ENCODE peak calls at places on chromosomes 5 and 9, in seven cellular contexts. One of them, this sample, is unnamed.

GRCh38 chr9:70761139-70761538 is 346.7 kb upstream of the KLF9 start:
- DNase-seq in activated CD8-positive, alpha-beta memory T cell treated with anti-CD3 and anti-CD28 coated beads for 1 hour: no peak
- DNase-seq in choroid plexus epithelial cell: no peak
- DNase-seq in IMR-90: no peak
- DNase-seq in stimulated activated CD8-positive, alpha-beta memory T cell treated with anti-CD3 and anti-CD28 coated beads, Interleukin-15, amount 100 ng/mL, for 1 hour: no peak
- DNase-seq in T-helper 2 cell: no peak
- DNase-seq in substantia nigra: no peak
- DNase-seq in this sample: no peak

GRCh38 chr5:130759061-130759460 is 406.0 kb downstream of the HINT1 start:
- DNase-seq in activated CD8-positive, alpha-beta memory T cell treated with anti-CD3 and anti-CD28 coated beads for 1 hour: no peak
- DNase-seq in choroid plexus epithelial cell: no peak
- DNase-seq in IMR-90: no peak
- DNase-seq in stimulated activated CD8-positive, alpha-beta memory T cell treated with anti-CD3 and anti-CD28 coated beads, Interleukin-15, amount 100 ng/mL, for 1 hour: no peak
- DNase-seq in T-helper 2 cell: no peak
- DNase-seq in substantia nigra: no peak
- DNase-seq in this sample: no peak

GRCh38 chr5:140042551-140043507 is at the start of gene NRG2:
- DNase-seq in activated CD8-positive, alpha-beta memory T cell treated with anti-CD3 and anti-CD28 coated beads for 1 hour: peak
- DNase-seq in choroid plexus epithelial cell: peak
- DNase-seq in IMR-90: peak
- DNase-seq in stimulated activated CD8-positive, alpha-beta memory T cell treated with anti-CD3 and anti-CD28 coated beads, Interleukin-15, amount 100 ng/mL, for 1 hour: peak
- DNase-seq in T-helper 2 cell: peak
- DNase-seq in substantia nigra: peak
- DNase-seq in this sample: peak

GRCh38 chr9:137951107-137951506 is 73.5 kb downstream of the CACNA1B start:
- DNase-seq in activated CD8-positive, alpha-beta memory T cell treated with anti-CD3 and anti-CD28 coated beads for 1 hour: no peak
- DNase-seq in choroid plexus epithelial cell: no peak
- DNase-seq in IMR-90: no peak
- DNase-seq in stimulated activated CD8-positive, alpha-beta memory T cell treated with anti-CD3 and anti-CD28 coated beads, Interleukin-15, amount 100 ng/mL, for 1 hour: no peak
- DNase-seq in T-helper 2 cell: no peak
- DNase-seq in substantia nigra: no peak
- DNase-seq in this sample: no peak

GRCh38 chr5:145708169-145708568 is 127.0 kb downstream of the PRELID2 start:
- DNase-seq in activated CD8-positive, alpha-beta memory T cell treated with anti-CD3 and anti-CD28 coated beads for 1 hour: no peak
- DNase-seq in choroid plexus epithelial cell: no peak
- DNase-seq in IMR-90: no peak
- DNase-seq in stimulated activated CD8-positive, alpha-beta memory T cell treated with anti-CD3 and anti-CD28 coated beads, Interleukin-15, amount 100 ng/mL, for 1 hour: no peak
- DNase-seq in T-helper 2 cell: no peak
- DNase-seq in substantia nigra: no peak
- DNase-seq in this sample: no peak

GRCh38 chr9:129495422-129496186 is 125.3 kb downstream of the C9orf50 start:
- DNase-seq in activated CD8-positive, alpha-beta memory T cell treated with anti-CD3 and anti-CD28 coated beads for 1 hour: peak
- DNase-seq in choroid plexus epithelial cell: peak
- DNase-seq in IMR-90: peak
- DNase-seq in stimulated activated CD8-positive, alpha-beta memory T cell treated with anti-CD3 and anti-CD28 coated beads, Interleukin-15, amount 100 ng/mL, for 1 hour: peak
- DNase-seq in T-helper 2 cell: peak
- DNase-seq in substantia nigra: peak
- DNase-seq in this sample: no peak

GRCh38 chr5:134004626-134005414 is at the start of gene VDAC1:
- DNase-seq in activated CD8-positive, alpha-beta memory T cell treated with anti-CD3 and anti-CD28 coated beads for 1 hour: peak
- DNase-seq in choroid plexus epithelial cell: peak
- DNase-seq in IMR-90: peak
- DNase-seq in stimulated activated CD8-positive, alpha-beta memory T cell treated with anti-CD3 and anti-CD28 coated beads, Interleukin-15, amount 100 ng/mL, for 1 hour: peak
- DNase-seq in T-helper 2 cell: peak
- DNase-seq in substantia nigra: peak
- DNase-seq in this sample: peak

GRCh38 chr9:108386859-108387384 is 468.9 kb downstream of the ACTL7B start:
- DNase-seq in activated CD8-positive, alpha-beta memory T cell treated with anti-CD3 and anti-CD28 coated beads for 1 hour: no peak
- DNase-seq in choroid plexus epithelial cell: peak
- DNase-seq in IMR-90: peak
- DNase-seq in stimulated activated CD8-positive, alpha-beta memory T cell treated with anti-CD3 and anti-CD28 coated beads, Interleukin-15, amount 100 ng/mL, for 1 hour: no peak
- DNase-seq in T-helper 2 cell: no peak
- DNase-seq in substantia nigra: no peak
- DNase-seq in this sample: no peak

GRCh38 chr5:156137482-156137881 is 189.5 kb upstream of the SGCD start:
- DNase-seq in activated CD8-positive, alpha-beta memory T cell treated with anti-CD3 and anti-CD28 coated beads for 1 hour: no peak
- DNase-seq in choroid plexus epithelial cell: no peak
- DNase-seq in IMR-90: peak
- DNase-seq in stimulated activated CD8-positive, alpha-beta memory T cell treated with anti-CD3 and anti-CD28 coated beads, Interleukin-15, amount 100 ng/mL, for 1 hour: no peak
- DNase-seq in T-helper 2 cell: no peak
- DNase-seq in substantia nigra: no peak
- DNase-seq in this sample: no peak

GRCh38 chr5:57825026-57825683 is 342.5 kb upstream of the ACTBL2 start:
- DNase-seq in activated CD8-positive, alpha-beta memory T cell treated with anti-CD3 and anti-CD28 coated beads for 1 hour: no peak
- DNase-seq in choroid plexus epithelial cell: peak
- DNase-seq in IMR-90: peak
- DNase-seq in stimulated activated CD8-positive, alpha-beta memory T cell treated with anti-CD3 and anti-CD28 coated beads, Interleukin-15, amount 100 ng/mL, for 1 hour: no peak
- DNase-seq in T-helper 2 cell: no peak
- DNase-seq in substantia nigra: no peak
- DNase-seq in this sample: no peak

GRCh38 chr9:131203438-131204219 is 72.7 kb downstream of the FAM78A start:
- DNase-seq in activated CD8-positive, alpha-beta memory T cell treated with anti-CD3 and anti-CD28 coated beads for 1 hour: no peak
- DNase-seq in choroid plexus epithelial cell: no peak
- DNase-seq in IMR-90: no peak
- DNase-seq in stimulated activated CD8-positive, alpha-beta memory T cell treated with anti-CD3 and anti-CD28 coated beads, Interleukin-15, amount 100 ng/mL, for 1 hour: no peak
- DNase-seq in T-helper 2 cell: no peak
- DNase-seq in substantia nigra: no peak
- DNase-seq in this sample: no peak

GRCh38 chr5:38257236-38258036 is 923 bp upstream of the EGFLAM start:
- DNase-seq in activated CD8-positive, alpha-beta memory T cell treated with anti-CD3 and anti-CD28 coated beads for 1 hour: no peak
- DNase-seq in choroid plexus epithelial cell: no peak
- DNase-seq in IMR-90: no peak
- DNase-seq in stimulated activated CD8-positive, alpha-beta memory T cell treated with anti-CD3 and anti-CD28 coated beads, Interleukin-15, amount 100 ng/mL, for 1 hour: no peak
- DNase-seq in T-helper 2 cell: no peak
- DNase-seq in substantia nigra: no peak
- DNase-seq in this sample: no peak

GRCh38 chr5:177317959-177318377 is 6.3 kb upstream of the MXD3 start:
- DNase-seq in activated CD8-positive, alpha-beta memory T cell treated with anti-CD3 and anti-CD28 coated beads for 1 hour: peak
- DNase-seq in choroid plexus epithelial cell: peak
- DNase-seq in IMR-90: peak
- DNase-seq in stimulated activated CD8-positive, alpha-beta memory T cell treated with anti-CD3 and anti-CD28 coated beads, Interleukin-15, amount 100 ng/mL, for 1 hour: peak
- DNase-seq in T-helper 2 cell: peak
- DNase-seq in substantia nigra: peak
- DNase-seq in this sample: peak

GRCh38 chr5:91305640-91306039 is 77.5 kb downstream of the ARRDC3 start:
- DNase-seq in activated CD8-positive, alpha-beta memory T cell treated with anti-CD3 and anti-CD28 coated beads for 1 hour: no peak
- DNase-seq in choroid plexus epithelial cell: no peak
- DNase-seq in IMR-90: no peak
- DNase-seq in stimulated activated CD8-positive, alpha-beta memory T cell treated with anti-CD3 and anti-CD28 coated beads, Interleukin-15, amount 100 ng/mL, for 1 hour: no peak
- DNase-seq in T-helper 2 cell: no peak
- DNase-seq in substantia nigra: no peak
- DNase-seq in this sample: no peak

GRCh38 chr9:74025402-74025894 is 471.7 kb upstream of the RORB start:
- DNase-seq in activated CD8-positive, alpha-beta memory T cell treated with anti-CD3 and anti-CD28 coated beads for 1 hour: no peak
- DNase-seq in choroid plexus epithelial cell: peak
- DNase-seq in IMR-90: no peak
- DNase-seq in stimulated activated CD8-positive, alpha-beta memory T cell treated with anti-CD3 and anti-CD28 coated beads, Interleukin-15, amount 100 ng/mL, for 1 hour: no peak
- DNase-seq in T-helper 2 cell: no peak
- DNase-seq in substantia nigra: no peak
- DNase-seq in this sample: no peak

GRCh38 chr9:134405527-134405926 is 79.3 kb downstream of the RXRA start:
- DNase-seq in activated CD8-positive, alpha-beta memory T cell treated with anti-CD3 and anti-CD28 coated beads for 1 hour: no peak
- DNase-seq in choroid plexus epithelial cell: no peak
- DNase-seq in IMR-90: no peak
- DNase-seq in stimulated activated CD8-positive, alpha-beta memory T cell treated with anti-CD3 and anti-CD28 coated beads, Interleukin-15, amount 100 ng/mL, for 1 hour: no peak
- DNase-seq in T-helper 2 cell: no peak
- DNase-seq in substantia nigra: no peak
- DNase-seq in this sample: no peak

GRCh38 chr9:132585954-132586829 is 3.8 kb downstream of the BARHL1 start:
- DNase-seq in activated CD8-positive, alpha-beta memory T cell treated with anti-CD3 and anti-CD28 coated beads for 1 hour: no peak
- DNase-seq in choroid plexus epithelial cell: no peak
- DNase-seq in IMR-90: no peak
- DNase-seq in stimulated activated CD8-positive, alpha-beta memory T cell treated with anti-CD3 and anti-CD28 coated beads, Interleukin-15, amount 100 ng/mL, for 1 hour: no peak
- DNase-seq in T-helper 2 cell: no peak
- DNase-seq in substantia nigra: no peak
- DNase-seq in this sample: peak

GRCh38 chr5:175460126-175460525 is 16.1 kb upstream of the DRD1 start:
- DNase-seq in activated CD8-positive, alpha-beta memory T cell treated with anti-CD3 and anti-CD28 coated beads for 1 hour: no peak
- DNase-seq in choroid plexus epithelial cell: peak
- DNase-seq in IMR-90: peak
- DNase-seq in stimulated activated CD8-positive, alpha-beta memory T cell treated with anti-CD3 and anti-CD28 coated beads, Interleukin-15, amount 100 ng/mL, for 1 hour: no peak
- DNase-seq in T-helper 2 cell: no peak
- DNase-seq in substantia nigra: no peak
- DNase-seq in this sample: no peak

GRCh38 chr9:121870271-121870670 is 218.8 kb downstream of the DAB2IP start:
- DNase-seq in activated CD8-positive, alpha-beta memory T cell treated with anti-CD3 and anti-CD28 coated beads for 1 hour: no peak
- DNase-seq in choroid plexus epithelial cell: no peak
- DNase-seq in IMR-90: no peak
- DNase-seq in stimulated activated CD8-positive, alpha-beta memory T cell treated with anti-CD3 and anti-CD28 coated beads, Interleukin-15, amount 100 ng/mL, for 1 hour: no peak
- DNase-seq in T-helper 2 cell: no peak
- DNase-seq in substantia nigra: no peak
- DNase-seq in this sample: no peak

GRCh38 chr9:136794281-136795026 is 1.7 kb upstream of the CCDC183 start:
- DNase-seq in activated CD8-positive, alpha-beta memory T cell treated with anti-CD3 and anti-CD28 coated beads for 1 hour: no peak
- DNase-seq in choroid plexus epithelial cell: no peak
- DNase-seq in IMR-90: no peak
- DNase-seq in stimulated activated CD8-positive, alpha-beta memory T cell treated with anti-CD3 and anti-CD28 coated beads, Interleukin-15, amount 100 ng/mL, for 1 hour: no peak
- DNase-seq in T-helper 2 cell: no peak
- DNase-seq in substantia nigra: no peak
- DNase-seq in this sample: no peak

GRCh38 chr9:135242406-135242805 is 154.9 kb downstream of the OLFM1 start:
- DNase-seq in activated CD8-positive, alpha-beta memory T cell treated with anti-CD3 and anti-CD28 coated beads for 1 hour: no peak
- DNase-seq in choroid plexus epithelial cell: no peak
- DNase-seq in IMR-90: no peak
- DNase-seq in stimulated activated CD8-positive, alpha-beta memory T cell treated with anti-CD3 and anti-CD28 coated beads, Interleukin-15, amount 100 ng/mL, for 1 hour: no peak
- DNase-seq in T-helper 2 cell: no peak
- DNase-seq in substantia nigra: no peak
- DNase-seq in this sample: no peak

GRCh38 chr9:93270976-93271375 is 87.0 kb downstream of the WNK2 start:
- DNase-seq in activated CD8-positive, alpha-beta memory T cell treated with anti-CD3 and anti-CD28 coated beads for 1 hour: no peak
- DNase-seq in choroid plexus epithelial cell: no peak
- DNase-seq in IMR-90: no peak
- DNase-seq in stimulated activated CD8-positive, alpha-beta memory T cell treated with anti-CD3 and anti-CD28 coated beads, Interleukin-15, amount 100 ng/mL, for 1 hour: no peak
- DNase-seq in T-helper 2 cell: no peak
- DNase-seq in substantia nigra: no peak
- DNase-seq in this sample: no peak

GRCh38 chr5:157613385-157614245 is 38.0 kb upstream of the ADAM19 start:
- DNase-seq in activated CD8-positive, alpha-beta memory T cell treated with anti-CD3 and anti-CD28 coated beads for 1 hour: no peak
- DNase-seq in choroid plexus epithelial cell: no peak
- DNase-seq in IMR-90: no peak
- DNase-seq in stimulated activated CD8-positive, alpha-beta memory T cell treated with anti-CD3 and anti-CD28 coated beads, Interleukin-15, amount 100 ng/mL, for 1 hour: no peak
- DNase-seq in T-helper 2 cell: no peak
- DNase-seq in substantia nigra: no peak
- DNase-seq in this sample: no peak

GRCh38 chr9:137241490-137242328 is 622 bp downstream of the TUBB4B start:
- DNase-seq in activated CD8-positive, alpha-beta memory T cell treated with anti-CD3 and anti-CD28 coated beads for 1 hour: peak
- DNase-seq in choroid plexus epithelial cell: no peak
- DNase-seq in IMR-90: peak
- DNase-seq in stimulated activated CD8-positive, alpha-beta memory T cell treated with anti-CD3 and anti-CD28 coated beads, Interleukin-15, amount 100 ng/mL, for 1 hour: peak
- DNase-seq in T-helper 2 cell: peak
- DNase-seq in substantia nigra: no peak
- DNase-seq in this sample: peak

GRCh38 chr5:52757527-52757926 is 30.2 kb upstream of the ITGA1 start:
- DNase-seq in activated CD8-positive, alpha-beta memory T cell treated with anti-CD3 and anti-CD28 coated beads for 1 hour: no peak
- DNase-seq in choroid plexus epithelial cell: no peak
- DNase-seq in IMR-90: no peak
- DNase-seq in stimulated activated CD8-positive, alpha-beta memory T cell treated with anti-CD3 and anti-CD28 coated beads, Interleukin-15, amount 100 ng/mL, for 1 hour: no peak
- DNase-seq in T-helper 2 cell: no peak
- DNase-seq in substantia nigra: no peak
- DNase-seq in this sample: no peak

GRCh38 chr5:61887271-61887670 is 418.7 kb upstream of the KIF2A start:
- DNase-seq in activated CD8-positive, alpha-beta memory T cell treated with anti-CD3 and anti-CD28 coated beads for 1 hour: no peak
- DNase-seq in choroid plexus epithelial cell: no peak
- DNase-seq in IMR-90: no peak
- DNase-seq in stimulated activated CD8-positive, alpha-beta memory T cell treated with anti-CD3 and anti-CD28 coated beads, Interleukin-15, amount 100 ng/mL, for 1 hour: no peak
- DNase-seq in T-helper 2 cell: no peak
- DNase-seq in substantia nigra: no peak
- DNase-seq in this sample: no peak

GRCh38 chr9:72315510-72316287 is 49.3 kb downstream of the ZFAND5 start:
- DNase-seq in activated CD8-positive, alpha-beta memory T cell treated with anti-CD3 and anti-CD28 coated beads for 1 hour: no peak
- DNase-seq in choroid plexus epithelial cell: peak
- DNase-seq in IMR-90: peak
- DNase-seq in stimulated activated CD8-positive, alpha-beta memory T cell treated with anti-CD3 and anti-CD28 coated beads, Interleukin-15, amount 100 ng/mL, for 1 hour: no peak
- DNase-seq in T-helper 2 cell: no peak
- DNase-seq in substantia nigra: peak
- DNase-seq in this sample: no peak

GRCh38 chr5:2094616-2094995 is 211.9 kb upstream of the IRX4 start:
- DNase-seq in activated CD8-positive, alpha-beta memory T cell treated with anti-CD3 and anti-CD28 coated beads for 1 hour: no peak
- DNase-seq in choroid plexus epithelial cell: peak
- DNase-seq in IMR-90: no peak
- DNase-seq in stimulated activated CD8-positive, alpha-beta memory T cell treated with anti-CD3 and anti-CD28 coated beads, Interleukin-15, amount 100 ng/mL, for 1 hour: no peak
- DNase-seq in T-helper 2 cell: no peak
- DNase-seq in substantia nigra: no peak
- DNase-seq in this sample: no peak

GRCh38 chr5:88883059-88883565 is at the start of gene MEF2C:
- DNase-seq in activated CD8-positive, alpha-beta memory T cell treated with anti-CD3 and anti-CD28 coated beads for 1 hour: no peak
- DNase-seq in choroid plexus epithelial cell: peak
- DNase-seq in IMR-90: peak
- DNase-seq in stimulated activated CD8-positive, alpha-beta memory T cell treated with anti-CD3 and anti-CD28 coated beads, Interleukin-15, amount 100 ng/mL, for 1 hour: no peak
- DNase-seq in T-helper 2 cell: no peak
- DNase-seq in substantia nigra: peak
- DNase-seq in this sample: peak

GRCh38 chr5:123830575-123830974 is 318.6 kb downstream of the CSNK1G3 start:
- DNase-seq in activated CD8-positive, alpha-beta memory T cell treated with anti-CD3 and anti-CD28 coated beads for 1 hour: no peak
- DNase-seq in choroid plexus epithelial cell: no peak
- DNase-seq in IMR-90: no peak
- DNase-seq in stimulated activated CD8-positive, alpha-beta memory T cell treated with anti-CD3 and anti-CD28 coated beads, Interleukin-15, amount 100 ng/mL, for 1 hour: no peak
- DNase-seq in T-helper 2 cell: no peak
- DNase-seq in substantia nigra: no peak
- DNase-seq in this sample: no peak

GRCh38 chr5:118557103-118557805 is 431.1 kb downstream of the DTWD2 start:
- DNase-seq in activated CD8-positive, alpha-beta memory T cell treated with anti-CD3 and anti-CD28 coated beads for 1 hour: no peak
- DNase-seq in choroid plexus epithelial cell: no peak
- DNase-seq in IMR-90: no peak
- DNase-seq in stimulated activated CD8-positive, alpha-beta memory T cell treated with anti-CD3 and anti-CD28 coated beads, Interleukin-15, amount 100 ng/mL, for 1 hour: no peak
- DNase-seq in T-helper 2 cell: no peak
- DNase-seq in substantia nigra: no peak
- DNase-seq in this sample: no peak

GRCh38 chr5:68683632-68684035 is 410.2 kb upstream of the SLC30A5 start:
- DNase-seq in activated CD8-positive, alpha-beta memory T cell treated with anti-CD3 and anti-CD28 coated beads for 1 hour: no peak
- DNase-seq in choroid plexus epithelial cell: peak
- DNase-seq in IMR-90: peak
- DNase-seq in stimulated activated CD8-positive, alpha-beta memory T cell treated with anti-CD3 and anti-CD28 coated beads, Interleukin-15, amount 100 ng/mL, for 1 hour: no peak
- DNase-seq in T-helper 2 cell: no peak
- DNase-seq in substantia nigra: no peak
- DNase-seq in this sample: no peak

GRCh38 chr5:102218159-102218558 is 77.9 kb downstream of the SLCO4C1 start:
- DNase-seq in activated CD8-positive, alpha-beta memory T cell treated with anti-CD3 and anti-CD28 coated beads for 1 hour: no peak
- DNase-seq in choroid plexus epithelial cell: no peak
- DNase-seq in IMR-90: no peak
- DNase-seq in stimulated activated CD8-positive, alpha-beta memory T cell treated with anti-CD3 and anti-CD28 coated beads, Interleukin-15, amount 100 ng/mL, for 1 hour: no peak
- DNase-seq in T-helper 2 cell: no peak
- DNase-seq in substantia nigra: no peak
- DNase-seq in this sample: no peak

GRCh38 chr9:89420397-89420796 is 77.5 kb downstream of the SEMA4D start:
- DNase-seq in activated CD8-positive, alpha-beta memory T cell treated with anti-CD3 and anti-CD28 coated beads for 1 hour: no peak
- DNase-seq in choroid plexus epithelial cell: no peak
- DNase-seq in IMR-90: no peak
- DNase-seq in stimulated activated CD8-positive, alpha-beta memory T cell treated with anti-CD3 and anti-CD28 coated beads, Interleukin-15, amount 100 ng/mL, for 1 hour: no peak
- DNase-seq in T-helper 2 cell: no peak
- DNase-seq in substantia nigra: no peak
- DNase-seq in this sample: no peak

GRCh38 chr5:62268239-62268638 is 37.8 kb upstream of the KIF2A start:
- DNase-seq in activated CD8-positive, alpha-beta memory T cell treated with anti-CD3 and anti-CD28 coated beads for 1 hour: no peak
- DNase-seq in choroid plexus epithelial cell: no peak
- DNase-seq in IMR-90: no peak
- DNase-seq in stimulated activated CD8-positive, alpha-beta memory T cell treated with anti-CD3 and anti-CD28 coated beads, Interleukin-15, amount 100 ng/mL, for 1 hour: no peak
- DNase-seq in T-helper 2 cell: no peak
- DNase-seq in substantia nigra: no peak
- DNase-seq in this sample: no peak

GRCh38 chr9:98129451-98129881 is 10.4 kb upstream of the TRIM14 start:
- DNase-seq in activated CD8-positive, alpha-beta memory T cell treated with anti-CD3 and anti-CD28 coated beads for 1 hour: no peak
- DNase-seq in choroid plexus epithelial cell: peak
- DNase-seq in IMR-90: peak
- DNase-seq in stimulated activated CD8-positive, alpha-beta memory T cell treated with anti-CD3 and anti-CD28 coated beads, Interleukin-15, amount 100 ng/mL, for 1 hour: no peak
- DNase-seq in T-helper 2 cell: no peak
- DNase-seq in substantia nigra: no peak
- DNase-seq in this sample: peak

GRCh38 chr5:169299651-169300467 is 1.1 kb downstream of the SLIT3 start:
- DNase-seq in activated CD8-positive, alpha-beta memory T cell treated with anti-CD3 and anti-CD28 coated beads for 1 hour: no peak
- DNase-seq in choroid plexus epithelial cell: no peak
- DNase-seq in IMR-90: no peak
- DNase-seq in stimulated activated CD8-positive, alpha-beta memory T cell treated with anti-CD3 and anti-CD28 coated beads, Interleukin-15, amount 100 ng/mL, for 1 hour: no peak
- DNase-seq in T-helper 2 cell: no peak
- DNase-seq in substantia nigra: no peak
- DNase-seq in this sample: no peak